ENCODE peak calls at places on chromosomes 16 and 17, in seven cellular contexts. Q, I, O, A, W, V and K are unnamed samples.

GRCh38 chr17:6919158-6919557 is 76.7 kb upstream of the ALOX12 start:
- DNase-seq in Q (no peak), I (no peak), O (no peak), A (no peak), W (no peak), V (no peak), K (no peak)

GRCh38 chr16:67399218-67399733 is 6.0 kb upstream of the TPPP3 start:
- DNase-seq in Q (no peak), I (no peak), O (no peak), A (peak), W (peak), V (no peak), K (no peak)

GRCh38 chr16:77657016-77657415 is 65.3 kb upstream of the NUDT7 start:
- DNase-seq in Q (no peak), I (no peak), O (no peak), A (no peak), W (no peak), V (no peak), K (peak)

GRCh38 chr16:85045641-85046471 is 18.3 kb downstream of the KIAA0513 start:
- DNase-seq in Q (no peak), I (no peak), O (no peak), A (peak), W (no peak), V (no peak), K (no peak)

GRCh38 chr17:19753049-19753444 is 4.9 kb upstream of the ALDH3A1 start:
- DNase-seq in Q (peak), I (peak), O (peak), A (peak), W (peak), V (peak), K (no peak)

GRCh38 chr17:78724544-78724943 is 57.5 kb downstream of the CYTH1 start:
- DNase-seq in Q (no peak), I (no peak), O (no peak), A (no peak), W (no peak), V (peak), K (no peak)

GRCh38 chr17:59627269-59627668 is 7.6 kb downstream of the CLTC start:
- DNase-seq in Q (no peak), I (no peak), O (no peak), A (no peak), W (no peak), V (no peak), K (no peak)

GRCh38 chr16:84482951-84483881 is 21.2 kb downstream of the MEAK7 start:
- DNase-seq in Q (no peak), I (no peak), O (peak), A (no peak), W (no peak), V (no peak), K (no peak)

GRCh38 chr16:88535181-88535856 is 34.9 kb upstream of the ZC3H18 start:
- DNase-seq in Q (no peak), I (no peak), O (no peak), A (peak), W (no peak), V (no peak), K (no peak)

GRCh38 chr17:50154604-50155003 is 4.1 kb upstream of the PPP1R9B start:
- DNase-seq in Q (peak), I (no peak), O (no peak), A (no peak), W (no peak), V (no peak), K (no peak)

GRCh38 chr16:88534731-88535141 is 35.5 kb upstream of the ZC3H18 start:
- DNase-seq in Q (peak), I (peak), O (no peak), A (peak), W (peak), V (no peak), K (no peak)

GRCh38 chr16:3824121-3824795 is 56.3 kb downstream of the CREBBP start:
- DNase-seq in Q (no peak), I (no peak), O (no peak), A (no peak), W (no peak), V (no peak), K (no peak)

GRCh38 chr17:48333034-48333491 is 97.0 kb downstream of the SKAP1 start:
- DNase-seq in Q (no peak), I (peak), O (no peak), A (no peak), W (peak), V (no peak), K (no peak)

GRCh38 chr16:70253291-70254094 is 1.8 kb upstream of the EXOSC6 start:
- DNase-seq in Q (peak), I (peak), O (no peak), A (no peak), W (peak), V (peak), K (peak)

GRCh38 chr17:78174870-78175642 is 6.7 kb downstream of the SYNGR2 start:
- DNase-seq in Q (peak), I (no peak), O (no peak), A (no peak), W (no peak), V (no peak), K (no peak)

GRCh38 chr17:67891481-67892119 is 66.3 kb downstream of the BPTF start:
- DNase-seq in Q (peak), I (peak), O (no peak), A (no peak), W (peak), V (no peak), K (no peak)

GRCh38 chr16:19463468-19464315 is 46.0 kb downstream of the TMC5 start:
- DNase-seq in Q (no peak), I (no peak), O (no peak), A (no peak), W (no peak), V (no peak), K (no peak)

GRCh38 chr17:3398310-3398709 is at the start of gene OR1E1:
- DNase-seq in Q (no peak), I (no peak), O (no peak), A (no peak), W (no peak), V (no peak), K (no peak)

GRCh38 chr17:47239663-47240374 is 13.8 kb upstream of the ITGB3 start:
- DNase-seq in Q (peak), I (peak), O (peak), A (no peak), W (peak), V (peak), K (no peak)

GRCh38 chr17:9982159-9982558 is 77.1 kb upstream of the RCVRN start:
- DNase-seq in Q (peak), I (no peak), O (no peak), A (no peak), W (no peak), V (no peak), K (no peak)

GRCh38 chr17:74780443-74781238 is 4.5 kb upstream of the NAT9 start:
- DNase-seq in Q (no peak), I (no peak), O (no peak), A (no peak), W (no peak), V (no peak), K (peak)

GRCh38 chr16:70696368-70696767 is 10.5 kb upstream of the MTSS2 start:
- DNase-seq in Q (no peak), I (no peak), O (no peak), A (no peak), W (no peak), V (no peak), K (no peak)

GRCh38 chr16:17211797-17212196 is 259.0 kb downstream of the XYLT1 start:
- DNase-seq in Q (no peak), I (no peak), O (no peak), A (no peak), W (no peak), V (no peak), K (peak)

GRCh38 chr17:11813278-11813677 is 184.0 kb downstream of the ZNF18 start:
- DNase-seq in Q (no peak), I (no peak), O (no peak), A (no peak), W (no peak), V (no peak), K (no peak)

GRCh38 chr16:10136916-10137315 is 45.3 kb downstream of the GRIN2A start:
- DNase-seq in Q (no peak), I (no peak), O (no peak), A (no peak), W (no peak), V (no peak), K (peak)

GRCh38 chr16:83965444-83966152 is 2.4 kb upstream of the NECAB2 start:
- DNase-seq in Q (no peak), I (no peak), O (no peak), A (peak), W (no peak), V (no peak), K (no peak)

GRCh38 chr17:68057531-68057952 is 22.0 kb downstream of the KPNA2 start:
- DNase-seq in Q (peak), I (no peak), O (no peak), A (no peak), W (peak), V (no peak), K (no peak)

GRCh38 chr17:83199500-83200201 is 120.2 kb downstream of the METRNL start:
- DNase-seq in Q (peak), I (peak), O (no peak), A (peak), W (no peak), V (peak), K (no peak)

GRCh38 chr17:35866356-35866950 is 2.2 kb downstream of the HEATR9 start:
- DNase-seq in Q (no peak), I (peak), O (no peak), A (no peak), W (peak), V (no peak), K (no peak)

GRCh38 chr16:69115361-69115760 is 9.9 kb downstream of the HAS3 start:
- DNase-seq in Q (no peak), I (no peak), O (no peak), A (no peak), W (no peak), V (no peak), K (no peak)

GRCh38 chr17:30950669-30951399 is 20.0 kb upstream of the RNF135 start:
- DNase-seq in Q (peak), I (peak), O (no peak), A (peak), W (peak), V (peak), K (no peak)

GRCh38 chr17:5210853-5211252 is 19.2 kb upstream of the ZNF594 start:
- DNase-seq in Q (no peak), I (no peak), O (no peak), A (peak), W (no peak), V (no peak), K (no peak)

GRCh38 chr17:2450016-2450650 is 49.3 kb upstream of the MNT start:
- DNase-seq in Q (no peak), I (no peak), O (no peak), A (no peak), W (no peak), V (no peak), K (no peak)

GRCh38 chr17:45311406-45311761 is 5.4 kb downstream of the MAP3K14 start:
- DNase-seq in Q (no peak), I (no peak), O (no peak), A (no peak), W (no peak), V (no peak), K (no peak)
- H3K4me3 ChIP-seq in Q (no peak), I (no peak), O (peak), A (peak), W (no peak), V (no peak), K (no peak)

DNA sequence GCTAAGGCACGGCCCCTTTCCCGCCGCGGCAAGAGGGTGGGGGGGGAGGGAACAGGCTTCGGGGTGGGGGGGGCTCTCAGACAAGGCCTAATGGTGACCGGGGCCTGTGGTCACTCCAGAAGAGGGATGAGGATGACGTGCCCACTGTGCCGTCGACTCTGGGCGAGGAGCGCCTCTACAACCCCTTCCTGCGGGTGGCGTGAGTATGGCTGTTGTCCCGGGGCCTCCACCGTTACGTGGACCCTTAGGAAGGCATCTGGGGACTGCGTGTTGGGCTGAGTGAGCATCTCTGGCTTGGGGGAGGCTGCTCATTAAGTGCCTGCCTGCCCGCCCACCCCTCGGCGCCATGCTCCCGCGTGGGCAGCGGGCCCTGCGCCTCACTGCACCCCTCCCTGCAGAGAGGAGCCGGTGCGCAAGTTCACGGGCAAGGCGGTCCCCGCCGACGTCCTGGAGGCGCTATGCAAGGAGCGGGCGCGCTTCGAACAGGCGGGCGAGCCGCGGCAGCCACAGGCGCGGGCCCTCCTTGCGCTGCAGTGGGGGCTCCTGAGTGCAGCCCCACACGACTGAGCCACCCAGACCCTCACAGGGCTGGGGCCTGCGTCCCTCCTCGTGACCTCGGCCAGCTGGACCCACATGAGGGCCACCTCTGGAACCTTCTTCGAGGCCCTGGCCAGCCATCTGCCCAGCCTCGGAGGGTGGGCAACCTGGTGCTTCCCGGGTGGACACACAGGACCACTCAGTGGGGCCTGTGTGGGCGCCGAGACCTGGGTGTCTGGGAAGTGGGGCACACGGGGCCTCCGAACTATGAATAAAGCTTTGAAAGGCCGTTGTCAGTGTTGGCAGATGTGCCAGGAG is 2.2 kb downstream of the HAGHL start:
- DNase-seq in Q (no peak), I (no peak), O (no peak), A (no peak), W (no peak), V (no peak), K (no peak)
- H3K4me3 ChIP-seq in Q (no peak), I (peak), O (peak), A (peak), W (no peak), V (no peak), K (peak)

DNA sequence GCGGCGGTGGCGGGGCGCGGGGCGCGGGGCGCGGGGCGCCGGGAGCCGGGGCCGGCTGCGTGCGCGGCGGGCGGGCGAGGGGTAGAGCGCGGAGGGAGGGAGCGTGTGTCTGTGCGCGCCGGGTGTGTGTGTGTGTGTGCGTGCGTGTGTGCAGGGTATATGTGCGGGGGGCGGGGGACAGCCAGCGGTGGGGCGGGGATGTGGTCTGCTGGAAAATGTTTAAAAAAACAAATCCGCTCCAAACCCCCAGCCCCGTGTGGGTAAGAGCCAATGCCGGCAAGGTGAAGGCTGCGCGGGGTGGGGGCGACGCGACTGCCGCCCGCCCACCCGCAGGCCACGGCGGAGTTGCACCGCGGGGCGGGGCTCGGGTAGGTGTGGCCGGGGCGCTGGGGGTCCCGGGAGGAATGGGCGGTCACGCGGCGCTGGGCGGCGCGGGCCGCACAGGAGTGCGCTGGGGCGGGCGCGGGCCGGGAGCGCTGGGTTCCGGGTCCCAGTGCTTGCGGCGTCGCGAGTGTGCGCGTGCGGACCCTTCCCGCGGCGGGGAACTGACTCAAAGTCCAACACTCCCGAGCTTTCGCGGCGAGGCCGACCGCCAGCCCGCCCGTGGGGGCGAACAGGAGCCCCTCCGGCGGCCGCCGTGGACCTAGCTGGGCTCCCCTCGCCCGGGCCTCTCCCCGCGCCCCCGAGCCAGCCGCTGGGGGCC is at the start of gene CYGB:
- DNase-seq in Q (no peak), I (no peak), O (peak), A (peak), W (peak), V (no peak), K (no peak)
- H3K4me3 ChIP-seq in Q (peak), I (peak), O (peak), A (peak), W (peak), V (peak), K (peak)

GRCh38 chr16:29806641-29807425 is 504 bp downstream of the MAZ start:
- DNase-seq in Q (peak), I (no peak), O (peak), A (peak), W (no peak), V (peak), K (peak)

GRCh38 chr16:29807426-29808218 is 1.3 kb downstream of the MAZ start:
- DNase-seq in Q (peak), I (peak), O (peak), A (peak), W (peak), V (peak), K (no peak)

GRCh38 chr16:29809850-29810698 is 1.9 kb upstream of the PRRT2 start:
- DNase-seq in Q (no peak), I (no peak), O (peak), A (no peak), W (no peak), V (peak), K (no peak)

GRCh38 chr16:29809031-29809747 is 2.8 kb upstream of the PRRT2 start:
- DNase-seq in Q (no peak), I (no peak), O (peak), A (no peak), W (no peak), V (no peak), K (no peak)

GRCh38 chr16:29808219-29808900 is 2.0 kb downstream of the MAZ start:
- DNase-seq in Q (no peak), I (no peak), O (no peak), A (no peak), W (no peak), V (peak), K (no peak)
- H3K4me3 ChIP-seq in Q (peak), I (peak), O (peak), A (peak), W (peak), V (peak), K (peak)

GRCh38 chr16:8674413-8675022 is at the start of gene ABAT:
- DNase-seq in Q (peak), I (peak), O (peak), A (peak), W (peak), V (peak), K (peak)
- H3K4me3 ChIP-seq in Q (peak), I (peak), O (peak), A (peak), W (peak), V (peak), K (peak)